ENCODE peak calls at places on chromosomes 5 and 9, in four cellular contexts. F, O, R and T are unnamed samples.

GRCh38 chr5:133391349-133392136 is 220.8 kb downstream of the FSTL4 start:
- DNase-seq in F (no peak), O (no peak), R (no peak), T (no peak)

GRCh38 chr9:36729902-36730301 is 157.2 kb downstream of the MELK start:
- DNase-seq in F (no peak), O (no peak), R (no peak), T (peak)

GRCh38 chr9:113611461-113612215 is 148.1 kb downstream of the RGS3 start:
- DNase-seq in F (no peak), O (no peak), R (no peak), T (no peak)

GRCh38 chr5:73448072-73448432 is 525 bp downstream of the FOXD1 start:
- DNase-seq in F (no peak), O (no peak), R (no peak), T (no peak)

GRCh38 chr5:179324760-179325295 is 20.4 kb downstream of the ADAMTS2 start:
- DNase-seq in F (no peak), O (no peak), R (no peak), T (no peak)

GRCh38 chr9:80994892-80995291 is 694.5 kb downstream of the TLE1 start:
- DNase-seq in F (no peak), O (peak), R (no peak), T (peak)

GRCh38 chr5:52997424-52997823 is 8.3 kb downstream of the ITGA2 start:
- DNase-seq in F (no peak), O (no peak), R (no peak), T (peak)

GRCh38 chr5:158056426-158056825 is 197.5 kb upstream of the CLINT1 start:
- DNase-seq in F (no peak), O (peak), R (no peak), T (peak)

GRCh38 chr5:80935811-80936385 is 24.3 kb upstream of the RASGRF2 start:
- DNase-seq in F (no peak), O (no peak), R (no peak), T (no peak)

GRCh38 chr5:96080557-96080956 is 118.9 kb upstream of the ELL2 start:
- DNase-seq in F (no peak), O (peak), R (no peak), T (peak)

GRCh38 chr5:143176048-143176447 is 227.4 kb downstream of the NR3C1 start:
- DNase-seq in F (no peak), O (no peak), R (no peak), T (no peak)
- TF ChIP-seq CTCF in F (peak), O (no peak), R (no peak), T (no peak)

GRCh38 chr9:90331826-90332575 is 310.6 kb downstream of the DIRAS2 start:
- DNase-seq in F (no peak), O (peak), R (no peak), T (peak)
- H3K4me3 ChIP-seq in F (no peak), O (no peak), R (no peak), T (no peak)

DNA sequence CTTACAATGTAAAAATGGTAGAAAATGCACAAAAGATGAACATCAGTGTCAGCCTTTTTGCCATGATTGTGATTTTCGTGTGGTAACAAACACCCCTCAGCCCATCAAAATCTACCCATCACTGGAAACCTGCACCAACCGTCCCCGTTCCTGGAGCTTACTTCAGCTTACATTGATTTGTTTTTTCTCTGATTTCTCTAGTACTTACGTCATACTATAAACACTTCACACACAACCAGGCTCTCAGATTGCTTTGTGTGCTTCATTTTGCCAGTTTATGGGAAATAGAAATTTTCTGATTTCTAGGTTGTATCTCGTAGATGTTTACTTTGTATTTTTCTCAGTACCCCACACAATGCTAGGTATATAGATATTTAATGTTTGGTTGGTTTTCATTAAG is 129.1 kb downstream of the RAB3C start:
- DNase-seq in F (no peak), O (no peak), R (no peak), T (no peak)
- TF ChIP-seq CTCF in F (no peak), O (no peak), R (no peak), T (no peak)

GRCh38 chr5:181184845-181185216 is 20.2 kb downstream of the TRIM7 start:
- DNase-seq in F (peak), O (no peak), R (no peak), T (no peak)
- H3K4me3 ChIP-seq in F (peak), O (no peak), R (no peak), T (no peak)

GRCh38 chr9:99266136-99267023 is 44.3 kb downstream of the SEC61B start:
- DNase-seq in F (peak), O (peak), R (peak), T (peak)

GRCh38 chr9:99274511-99274910 is 52.4 kb downstream of the SEC61B start:
- DNase-seq in F (no peak), O (no peak), R (no peak), T (no peak)

GRCh38 chr9:99272866-99273265 is 50.8 kb downstream of the SEC61B start:
- DNase-seq in F (no peak), O (no peak), R (no peak), T (no peak)

GRCh38 chr9:99274016-99274415 is 51.9 kb downstream of the SEC61B start:
- DNase-seq in F (no peak), O (no peak), R (no peak), T (no peak)

GRCh38 chr9:99269429-99269828 is 47.3 kb downstream of the SEC61B start:
- DNase-seq in F (no peak), O (peak), R (no peak), T (peak)
- TF ChIP-seq CTCF in F (no peak), O (no peak), R (no peak), T (no peak)

DNA sequence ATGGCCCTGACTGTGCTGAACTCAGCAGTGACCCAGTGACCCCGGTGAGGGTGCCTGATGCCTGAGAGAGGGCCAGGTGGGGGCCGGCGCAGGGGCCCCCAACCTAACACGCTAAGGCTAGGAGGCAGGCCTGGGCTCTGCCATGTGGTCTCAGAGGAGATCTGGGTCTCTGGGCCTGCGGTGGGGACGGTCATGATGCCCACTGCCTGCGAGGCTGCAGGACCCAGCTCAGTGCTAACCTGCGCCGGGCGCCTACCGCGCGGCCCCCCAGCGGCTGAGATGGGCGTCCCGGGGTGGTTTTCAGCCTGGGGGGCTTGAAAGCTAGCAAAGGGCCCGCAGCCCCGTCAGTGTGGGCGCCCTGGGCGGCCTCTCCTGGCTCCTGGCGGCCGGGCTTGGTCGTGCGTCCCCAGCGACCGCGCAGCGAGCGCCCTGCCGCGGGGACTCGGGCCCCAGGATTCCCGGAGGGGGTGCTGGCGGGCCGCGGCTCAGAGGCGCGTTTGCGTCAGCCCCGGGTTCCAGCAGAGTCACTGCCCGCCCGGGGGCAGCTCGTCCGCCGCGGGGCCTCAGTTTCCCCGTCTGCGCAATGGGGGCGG is 2.5 kb downstream of the EGFL7 start:
- DNase-seq in F (no peak), O (no peak), R (no peak), T (no peak)
- H3K4me3 ChIP-seq in F (peak), O (peak), R (peak), T (peak)